ENCODE peak calls at places on chromosome 7, in eight cellular contexts. M, Y, S, B, A, F, W and Q are unnamed samples.

GRCh38 chr7:158957921-158958471 is 101.6 kb downstream of the DYNC2I1 start:
- DNase-seq in Y (no peak), W (peak; percentile 84), S (no peak), M (no peak), A (peak; percentile 79), F (no peak), B (no peak), Q (peak; percentile 73)

GRCh38 chr7:79820387-79820786 is 314.2 kb upstream of the GNAI1 start:
- DNase-seq in Y (peak; percentile 85), B (no peak), M (no peak), W (no peak), A (peak; percentile 52), F (no peak), S (no peak), Q (no peak)

GRCh38 chr7:38160003-38160571 is 18.0 kb upstream of the STARD3NL start:
- DNase-seq in Y (no peak), A (no peak), S (peak; percentile 53), B (no peak), F (no peak), M (no peak), W (no peak), Q (no peak)

GRCh38 chr7:45267262-45267661 is 109.7 kb downstream of the RAMP3 start:
- DNase-seq in W (no peak), S (no peak), F (no peak), B (no peak), A (no peak), M (no peak), Y (peak; percentile 4), Q (no peak)

GRCh38 chr7:92769361-92769633 is 67.1 kb downstream of the CDK6 start:
- DNase-seq in W (no peak), A (no peak), Y (no peak), M (no peak), F (no peak), S (no peak), B (no peak), Q (no peak)

GRCh38 chr7:37942934-37943610 is 22.6 kb downstream of the EPDR1 start:
- DNase-seq in M (peak; percentile 33), A (peak; percentile 12), F (no peak), B (peak; percentile 77), S (peak; percentile 100), Y (no peak), W (peak; percentile 50), Q (no peak)

GRCh38 chr7:142567676-142568075 is 181.6 kb upstream of the PRSS1 start:
- DNase-seq in W (no peak), B (no peak), A (no peak), F (no peak), Y (no peak), S (no peak), M (no peak), Q (no peak)

GRCh38 chr7:5206686-5207085 is 16.7 kb downstream of the WIPI2 start:
- DNase-seq in A (no peak), F (no peak), Y (no peak), B (no peak), W (no peak), S (no peak), M (no peak), Q (no peak)

GRCh38 chr7:100482728-100483100 is 1.0 kb upstream of the NYAP1 start:
- DNase-seq in S (no peak), Y (no peak), A (no peak), M (no peak), B (no peak), F (no peak), W (no peak), Q (no peak)

GRCh38 chr7:47968852-47969774 is 10.3 kb downstream of the HUS1 start:
- DNase-seq in B (peak; percentile 75), F (peak; percentile 46), W (peak; percentile 86), M (no peak), Y (peak; percentile 74), S (peak; percentile 53), A (peak; percentile 89), Q (peak; percentile 63)

GRCh38 chr7:143884978-143885559 is 16.9 kb downstream of the TCAF1 start:
- DNase-seq in A (peak; percentile 97), W (peak; percentile 87), S (no peak), M (no peak), B (no peak), Y (peak; percentile 72), F (no peak), Q (peak; percentile 90)

GRCh38 chr7:30893357-30893756 is 18.3 kb upstream of the AQP1 start:
- DNase-seq in Y (peak; percentile 45), W (no peak), B (no peak), M (no peak), S (no peak), F (no peak), A (peak; percentile 27), Q (no peak)

GRCh38 chr7:96076350-96076707 is 245.6 kb downstream of the SLC25A13 start:
- DNase-seq in W (no peak), M (no peak), B (no peak), S (no peak), F (no peak), Y (no peak), A (no peak), Q (no peak)

GRCh38 chr7:12805518-12805928 is 118.1 kb downstream of the ARL4A start:
- DNase-seq in M (no peak), S (no peak), B (no peak), Y (no peak), F (no peak), A (no peak), W (no peak), Q (no peak)

GRCh38 chr7:128030999-128031681 is at the start of gene LRRC4:
- DNase-seq in A (peak; percentile 90), Y (peak; percentile 43), S (no peak), F (no peak), M (no peak), W (peak; percentile 72), B (no peak), Q (no peak)

GRCh38 chr7:11650030-11650429 is 182.0 kb downstream of the THSD7A start:
- DNase-seq in M (no peak), S (no peak), B (no peak), F (no peak), Y (no peak), A (no peak), W (no peak), Q (no peak)
- TF ChIP-seq USF2 in M (no peak), S (no peak), B (no peak), F (no peak), Y (no peak), A (no peak), W (no peak), Q (no peak)

DNA sequence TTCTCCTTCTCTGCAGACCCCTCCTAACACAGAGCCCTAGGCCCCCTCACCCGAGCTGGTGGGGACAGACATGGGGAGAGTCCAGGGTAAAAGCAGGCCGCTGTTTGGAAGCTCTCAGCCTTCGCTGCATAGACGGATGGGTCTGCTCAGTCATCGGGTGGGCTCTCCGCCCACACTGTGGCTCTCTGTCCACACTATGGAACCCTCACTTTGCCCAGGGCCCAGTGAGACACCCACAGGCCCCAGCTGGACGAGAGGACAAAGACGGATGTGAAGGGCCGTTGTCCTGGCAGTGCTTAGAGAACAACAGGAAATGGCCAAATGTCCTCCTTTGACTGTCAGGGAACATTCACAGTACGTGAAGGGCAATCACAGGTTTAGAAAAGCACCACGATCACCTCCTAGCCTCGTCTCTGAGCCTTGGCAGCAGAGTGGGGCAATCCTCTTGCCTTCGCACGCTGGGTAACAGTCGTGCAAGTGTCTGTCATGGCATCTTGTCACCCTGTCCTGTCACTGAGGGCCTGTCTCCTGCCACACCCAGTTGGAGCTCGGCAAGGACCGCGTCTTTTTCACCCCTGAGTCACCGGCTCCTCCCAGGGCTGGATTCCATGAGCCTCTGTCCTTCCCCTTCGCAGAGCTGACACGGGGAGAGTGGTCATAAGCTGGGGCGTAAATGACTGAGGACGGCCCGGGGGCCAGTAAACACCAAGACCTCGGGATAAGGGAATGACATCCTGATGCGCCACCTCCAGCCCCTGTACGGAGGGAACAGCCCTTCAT is 80.6 kb downstream of the PRKAG2 start:
- DNase-seq in M (no peak), Y (peak; percentile 15), F (no peak), B (peak; percentile 57), A (no peak), S (no peak), W (no peak), Q (peak; percentile 38)
- TF ChIP-seq USF2 in M (no peak), Y (no peak), F (no peak), B (no peak), A (no peak), S (no peak), W (no peak), Q (no peak)

GRCh38 chr7:3042861-3043489 is 692 bp downstream of the CARD11 start:
- DNase-seq in M (no peak), F (no peak), Y (no peak), A (no peak), S (no peak), W (peak; percentile 32), B (no peak), Q (peak; percentile 71)

GRCh38 chr7:3042301-3042700 is 1.4 kb downstream of the CARD11 start:
- DNase-seq in B (no peak), M (no peak), W (no peak), S (no peak), A (no peak), Y (no peak), F (no peak), Q (no peak)

GRCh38 chr7:3039787-3040186 is 3.9 kb downstream of the CARD11 start:
- DNase-seq in F (no peak), M (no peak), B (no peak), A (peak; percentile 30), W (no peak), S (no peak), Y (no peak), Q (no peak)

DNA sequence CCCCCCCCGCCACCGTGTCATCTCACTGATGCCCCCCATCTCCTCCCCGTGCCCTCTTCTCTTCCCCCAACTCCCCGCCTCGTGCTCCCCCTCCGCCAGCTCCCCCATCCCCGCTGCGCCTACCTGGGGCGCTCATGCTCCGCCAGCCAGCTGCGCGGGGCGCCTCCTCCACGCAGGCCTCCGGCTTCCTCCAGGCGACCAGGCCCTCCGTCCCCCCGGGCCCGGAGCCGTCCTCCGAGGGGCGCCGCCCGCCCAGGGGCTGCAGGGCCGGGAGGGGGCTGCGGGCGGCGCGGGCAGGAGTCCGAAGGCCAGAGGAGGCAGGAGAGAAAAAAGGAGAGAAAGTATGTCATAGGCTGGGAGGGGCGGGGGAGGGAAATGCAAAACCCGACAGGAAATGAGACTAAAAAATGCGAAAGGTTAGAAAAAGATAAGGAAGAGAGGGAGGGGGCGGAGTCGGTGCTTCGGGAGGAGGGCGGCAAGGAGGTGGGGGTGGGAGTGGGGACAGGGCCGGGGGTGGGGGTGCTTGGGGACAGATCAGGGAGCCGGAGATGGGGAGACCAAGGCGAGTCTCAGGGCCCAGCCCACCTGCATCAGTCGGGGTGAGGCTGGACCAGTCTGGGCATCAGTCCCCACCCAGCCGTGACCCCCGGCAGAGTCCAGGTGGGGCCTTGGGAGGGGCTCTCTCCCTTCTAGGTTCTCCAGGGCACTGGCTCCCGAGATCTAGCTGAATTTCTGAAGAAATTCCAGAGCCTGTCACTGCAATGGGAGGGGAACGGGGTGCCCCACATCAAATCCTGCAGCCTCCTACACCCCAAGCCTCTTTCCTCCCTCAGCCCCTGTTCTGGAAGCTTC is at the start of gene CARD11:
- DNase-seq in S (no peak), M (no peak), B (no peak), W (peak; percentile 31), Y (no peak), A (peak; percentile 47), F (no peak), Q (peak; percentile 79)
- TF ChIP-seq USF2 in S (no peak), M (no peak), B (no peak), W (no peak), Y (no peak), A (no peak), F (no peak), Q (no peak)

GRCh38 chr7:17274551-17275245 is 23.8 kb upstream of the AHR start:
- DNase-seq in M (no peak), A (no peak), F (no peak), Y (peak; percentile 48), W (no peak), B (no peak), S (no peak), Q (no peak)
- TF ChIP-seq USF2 in M (no peak), A (no peak), F (no peak), Y (no peak), W (no peak), B (no peak), S (no peak), Q (no peak)